ENCODE peak calls at places on chromosomes 13 and 19, in nine cellular contexts. K is hepatocyte; V is Peyer's patch; X is left lung; F is effector memory CD4-positive, alpha-beta T cell; S is AG04450; A is heart right ventricle; L is A549; B is Karpas-422. R is an unnamed sample. For H3K9me3, the result is how much of the 10 kb centered on the place peaks cover.

GRCh38 chr13:30736921-30737320 is 1.6 kb downstream of the ALOX5AP start:
- DNase-seq in K (no peak), V (no peak), X (no peak), F (no peak), S (no peak), A (no peak), L (no peak), B (peak), R (no peak)

GRCh38 chr13:90205081-90205480 is 1142.4 kb upstream of the MIR17HG start:
- DNase-seq in K (no peak), V (no peak), X (no peak), F (no peak), S (no peak), A (no peak), L (no peak), B (no peak), R (no peak)

GRCh38 chr19:17243854-17244617 is 1.7 kb downstream of the NR2F6 start:
- DNase-seq in K (peak), V (peak), X (no peak), F (no peak), S (no peak), A (peak), L (peak), B (no peak), R (peak)

GRCh38 chr13:97205971-97206370 is 16.2 kb upstream of the MBNL2 start:
- DNase-seq in K (no peak), V (no peak), X (no peak), F (no peak), S (no peak), A (no peak), L (peak), B (no peak), R (no peak)

GRCh38 chr19:18514800-18515682 is 6.8 kb downstream of the ELL start:
- DNase-seq in K (peak), V (peak), X (peak), F (peak), S (no peak), A (peak), L (peak), B (no peak), R (no peak)

GRCh38 chr13:64930636-64931035 is 2299.5 kb downstream of the PCDH9 start:
- DNase-seq in K (no peak), V (no peak), X (no peak), F (no peak), S (no peak), A (no peak), L (no peak), B (no peak), R (no peak)

GRCh38 chr19:40585677-40586422 is 9.2 kb downstream of the SHKBP1 start:
- DNase-seq in K (no peak), V (no peak), X (no peak), F (no peak), S (no peak), A (no peak), L (peak), B (no peak), R (no peak)

GRCh38 chr19:4374451-4375163 is 25.7 kb downstream of the SH3GL1 start:
- DNase-seq in K (peak), V (peak), X (peak), F (no peak), S (no peak), A (peak), L (peak), B (no peak), R (peak)

GRCh38 chr13:47672245-47672975 is 328.7 kb downstream of the SUCLA2 start:
- DNase-seq in K (no peak), V (no peak), X (no peak), F (no peak), S (no peak), A (no peak), L (no peak), B (no peak), R (no peak)

GRCh38 chr13:64755961-64756360 is 2474.2 kb downstream of the PCDH9 start:
- DNase-seq in K (no peak), V (no peak), X (no peak), F (no peak), S (no peak), A (no peak), L (no peak), B (no peak), R (no peak)

GRCh38 chr19:35556025-35556590 is 7.3 kb downstream of the ATP4A start:
- DNase-seq in K (no peak), V (no peak), X (no peak), F (no peak), S (no peak), A (no peak), L (no peak), B (no peak), R (no peak)

GRCh38 chr19:50485284-50485955 is 8.8 kb upstream of the GARIN5A start:
- DNase-seq in K (no peak), V (no peak), X (peak), F (no peak), S (no peak), A (no peak), L (no peak), B (no peak), R (no peak)

GRCh38 chr19:18712981-18713380 is 29.5 kb downstream of the CRTC1 start:
- DNase-seq in K (peak), V (no peak), X (no peak), F (no peak), S (no peak), A (no peak), L (no peak), B (no peak), R (no peak)

GRCh38 chr13:107765724-107766436 is 449.5 kb downstream of the LIG4 start:
- DNase-seq in K (no peak), V (no peak), X (no peak), F (no peak), S (no peak), A (no peak), L (no peak), B (no peak), R (no peak)

GRCh38 chr13:112931028-112931934 is 37.7 kb upstream of the MCF2L start:
- DNase-seq in K (peak), V (peak), X (no peak), F (no peak), S (peak), A (no peak), L (peak), B (peak), R (no peak)

GRCh38 chr13:113351514-113352026 is 12.4 kb downstream of the GRTP1 start:
- DNase-seq in K (no peak), V (no peak), X (no peak), F (no peak), S (no peak), A (no peak), L (no peak), B (no peak), R (no peak)

GRCh38 chr19:21158523-21159135 is 16.8 kb downstream of the ZNF431 start:
- DNase-seq in K (no peak), V (no peak), X (no peak), F (no peak), S (peak), A (no peak), L (no peak), B (no peak), R (no peak)

GRCh38 chr19:16293133-16294085 is 31.2 kb upstream of the KLF2 start:
- DNase-seq in K (peak), V (peak), X (no peak), F (no peak), S (peak), A (peak), L (peak), B (no peak), R (peak)

GRCh38 chr13:97136418-97136817 is 85.7 kb upstream of the MBNL2 start:
- DNase-seq in K (no peak), V (no peak), X (no peak), F (no peak), S (no peak), A (no peak), L (no peak), B (no peak), R (no peak)

GRCh38 chr19:6664916-6665315 is 5.0 kb downstream of the TNFSF14 start:
- DNase-seq in K (no peak), V (no peak), X (no peak), F (no peak), S (no peak), A (no peak), L (no peak), B (no peak), R (no peak)

GRCh38 chr13:23460309-23460708 is 26.8 kb upstream of the SACS start:
- DNase-seq in K (no peak), V (no peak), X (no peak), F (no peak), S (no peak), A (no peak), L (no peak), B (peak), R (no peak)

GRCh38 chr19:45973564-45974338 is at the start of gene NOVA2:
- DNase-seq in K (peak), V (peak), X (peak), F (no peak), S (no peak), A (peak), L (peak), B (peak), R (no peak)

GRCh38 chr19:50602935-50603334 is 34.7 kb upstream of the LRRC4B start:
- DNase-seq in K (no peak), V (no peak), X (no peak), F (no peak), S (no peak), A (no peak), L (no peak), B (no peak), R (no peak)

GRCh38 chr13:29593605-29594297 is 1.7 kb downstream of the SLC7A1 start:
- DNase-seq in K (no peak), V (no peak), X (no peak), F (no peak), S (no peak), A (no peak), L (no peak), B (no peak), R (no peak)

GRCh38 chr19:29526730-29527499 is 1.1 kb downstream of the VSTM2B start:
- DNase-seq in K (no peak), V (no peak), X (no peak), F (no peak), S (no peak), A (no peak), L (peak), B (no peak), R (no peak)

GRCh38 chr19:54136086-54136863 is 1.3 kb upstream of the CNOT3 start:
- DNase-seq in K (peak), V (no peak), X (peak), F (no peak), S (no peak), A (no peak), L (no peak), B (no peak), R (no peak)

GRCh38 chr13:101398191-101398590 is 18.1 kb downstream of the NALCN start:
- DNase-seq in K (no peak), V (no peak), X (no peak), F (no peak), S (peak), A (no peak), L (no peak), B (no peak), R (no peak)

GRCh38 chr19:49880162-49880869 is 2.8 kb downstream of the TBC1D17 start:
- DNase-seq in K (no peak), V (peak), X (peak), F (no peak), S (no peak), A (no peak), L (no peak), B (no peak), R (no peak)

GRCh38 chr13:36418022-36418805 is 14.1 kb upstream of the CCNA1 start:
- DNase-seq in K (no peak), V (no peak), X (no peak), F (no peak), S (no peak), A (no peak), L (no peak), B (peak), R (no peak)

GRCh38 chr13:43058318-43058674 is 34.9 kb downstream of the DNAJC15 start:
- DNase-seq in K (peak), V (peak), X (no peak), F (no peak), S (no peak), A (peak), L (peak), B (no peak), R (no peak)

GRCh38 chr13:76164290-76164689 is 528.2 kb downstream of the LMO7 start:
- DNase-seq in K (no peak), V (no peak), X (no peak), F (no peak), S (no peak), A (no peak), L (no peak), B (no peak), R (no peak)

GRCh38 chr19:48625891-48626327 is 6.6 kb downstream of the SPHK2 start:
- DNase-seq in K (peak), V (no peak), X (peak), F (no peak), S (no peak), A (no peak), L (no peak), B (no peak), R (no peak)

GRCh38 chr19:48619692-48620565 is 623 bp downstream of the SPHK2 start:
- DNase-seq in K (peak), V (no peak), X (no peak), F (no peak), S (no peak), A (no peak), L (no peak), B (no peak), R (no peak)

GRCh38 chr19:48624791-48625723 is 5.8 kb downstream of the SPHK2 start:
- DNase-seq in K (peak), V (peak), X (no peak), F (no peak), S (no peak), A (no peak), L (no peak), B (no peak), R (no peak)

GRCh38 chr19:48624067-48624594 is 4.8 kb downstream of the SPHK2 start:
- DNase-seq in K (peak), V (peak), X (peak), F (peak), S (peak), A (peak), L (peak), B (peak), R (peak)

DNA sequence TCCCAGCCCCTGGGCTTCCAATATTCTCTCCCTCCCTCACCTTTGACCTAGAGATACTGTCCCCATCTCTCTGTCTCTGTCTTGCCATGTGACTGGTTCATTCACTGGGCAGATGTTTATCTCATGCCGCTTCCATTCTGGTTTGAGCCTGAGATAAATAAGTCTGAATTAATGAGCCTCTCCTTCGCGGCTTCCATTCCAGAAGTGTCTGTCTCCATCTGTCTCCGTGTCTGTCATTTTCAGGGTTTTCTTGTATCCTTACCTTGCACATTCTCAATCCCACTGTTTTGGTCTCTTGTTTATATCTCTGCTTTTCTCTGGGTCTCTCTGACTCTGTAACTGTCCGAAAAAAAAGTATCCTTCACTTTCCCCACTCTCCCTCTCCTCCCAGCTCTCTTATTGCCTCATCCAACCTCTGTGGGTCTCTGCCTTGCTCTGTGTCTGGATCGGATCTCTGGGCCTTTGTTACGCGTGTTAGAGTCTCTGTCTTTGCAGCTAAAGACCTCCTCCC is 4.3 kb downstream of the SPHK2 start:
- DNase-seq in K (peak), V (no peak), X (no peak), F (no peak), S (no peak), A (no peak), L (no peak), B (no peak), R (no peak)
- H3K4me3 ChIP-seq in K (peak), V (no peak), X (no peak), F (peak), S (peak), A (peak), L (no peak), B (peak), R (peak)

DNA sequence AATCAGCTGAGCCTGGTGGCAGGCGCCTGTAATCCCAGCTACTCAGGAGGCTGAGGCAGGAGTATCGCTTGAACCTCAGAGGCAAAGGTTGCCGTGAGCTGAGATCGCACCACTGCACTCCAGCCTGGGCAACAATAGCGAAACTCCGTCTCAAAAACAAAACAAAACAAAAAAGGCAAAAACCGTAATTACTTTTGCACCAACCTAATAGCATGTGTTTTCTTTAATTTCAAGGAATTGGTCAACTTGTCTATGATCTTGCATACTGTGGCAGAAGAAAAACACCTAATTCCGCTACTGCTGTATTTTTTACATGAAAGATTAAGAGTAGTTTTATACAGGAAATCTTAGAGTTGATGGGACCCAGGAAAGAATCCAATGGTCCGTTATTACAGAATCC is 241.2 kb downstream of the COL4A1 start:
- DNase-seq in K (no peak), V (no peak), X (no peak), F (no peak), S (no peak), A (no peak), L (no peak), B (no peak), R (no peak)
- H3K9me3 ChIP-seq in K (under half), V (under half), X (under half), F (under half), S (under half), A (under half), L (under half), B (under half), R (under half)

DNA sequence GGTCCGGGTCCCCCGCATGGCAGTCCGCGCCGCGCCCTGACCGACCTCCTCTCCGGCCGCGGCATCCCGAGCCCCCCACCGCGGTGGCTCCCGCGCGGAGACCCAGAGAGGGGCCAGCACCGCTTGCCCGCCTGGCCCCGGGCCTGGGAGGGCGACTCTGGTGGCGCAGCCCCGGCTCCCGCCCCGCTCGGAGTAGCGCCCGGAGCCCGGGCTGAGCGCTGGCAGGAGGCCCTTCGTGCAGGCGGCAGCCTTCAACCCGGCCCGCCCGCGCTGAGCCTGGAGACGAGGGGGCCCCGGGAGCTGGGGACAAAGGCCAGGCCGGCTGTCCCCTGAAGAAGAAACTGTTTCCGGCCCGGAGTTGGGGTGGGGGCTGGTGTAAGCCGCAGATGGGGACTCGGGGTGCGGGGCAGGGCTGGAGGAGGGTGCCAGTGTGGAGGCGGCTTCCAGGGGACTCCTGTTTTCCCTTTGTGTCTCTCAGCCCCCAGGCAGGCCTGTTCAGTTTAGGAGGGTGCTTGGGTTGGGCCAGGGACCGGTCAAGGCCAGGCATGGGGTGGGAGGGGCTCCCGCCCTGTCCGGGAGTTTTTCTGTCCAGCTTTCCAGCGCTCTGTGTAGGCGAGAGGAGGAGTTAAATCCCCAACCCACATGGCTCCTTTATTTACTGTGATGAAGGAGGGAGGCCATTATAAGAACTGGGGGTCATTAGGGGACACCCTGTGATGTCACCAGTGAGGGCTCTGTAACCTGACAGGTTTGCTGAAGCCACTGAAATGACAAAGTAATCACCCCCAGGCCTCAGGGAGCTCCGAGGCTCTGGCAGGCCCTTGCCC is 967 bp downstream of the LRP3 start:
- DNase-seq in K (peak), V (no peak), X (peak), F (no peak), S (no peak), A (peak), L (peak), B (no peak), R (no peak)
- H3K27ac ChIP-seq in K (peak), V (peak), X (no peak), F (no peak), S (no peak), A (peak), L (peak), B (no peak), R (no peak)

GRCh38 chr13:94641432-94641941 is 39.8 kb downstream of the GPR180 start:
- DNase-seq in K (peak), V (no peak), X (no peak), F (no peak), S (peak), A (no peak), L (peak), B (no peak), R (no peak)
- H3K4me3 ChIP-seq in K (no peak), V (no peak), X (no peak), F (no peak), S (peak), A (no peak), L (no peak), B (no peak), R (no peak)

DNA sequence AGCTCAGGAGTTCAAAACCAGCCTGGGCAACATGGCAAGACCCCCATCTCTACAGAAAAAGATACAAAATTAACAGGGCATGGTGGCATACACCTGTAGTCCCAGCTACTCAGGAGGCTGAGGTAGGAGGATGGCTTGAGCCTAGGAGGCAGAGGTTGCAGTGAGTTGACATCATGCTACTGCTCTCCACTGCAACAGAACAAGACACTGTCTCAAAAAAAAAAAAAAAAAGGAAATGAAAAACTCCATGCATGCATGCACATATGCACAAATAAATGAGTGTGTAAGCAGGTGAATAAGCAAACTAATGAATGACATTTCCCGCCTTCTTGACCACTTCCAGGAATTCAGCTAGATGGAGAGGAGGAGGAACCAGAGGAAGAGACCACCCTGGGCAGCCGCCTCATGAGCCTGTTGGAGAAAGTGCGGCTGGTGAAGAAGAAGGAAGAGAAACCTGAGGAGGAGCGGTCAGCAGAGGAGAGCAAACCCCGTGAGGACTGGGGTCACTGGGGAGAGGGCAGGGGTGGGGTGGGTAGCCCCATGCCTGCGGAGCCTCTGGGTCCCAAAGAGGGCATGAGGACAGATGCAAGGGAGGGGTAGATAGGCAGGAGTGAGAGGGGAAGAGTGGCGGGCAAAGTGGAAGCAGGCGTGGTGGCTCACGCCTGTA is 58.8 kb downstream of the RYR1 start:
- DNase-seq in K (no peak), V (no peak), X (no peak), F (no peak), S (no peak), A (no peak), L (no peak), B (peak), R (no peak)
- H3K9me3 ChIP-seq in K (under half), V (under half), X (under half), F (under half), S (under half), A (under half), L (under half), B (under half), R (under half)

GRCh38 chr19:1840541-1841115 is 7.7 kb downstream of the REXO1 start:
- DNase-seq in K (no peak), V (no peak), X (no peak), F (no peak), S (no peak), A (peak), L (no peak), B (no peak), R (no peak)

GRCh38 chr19:1843116-1843515 is 5.2 kb downstream of the REXO1 start:
- DNase-seq in K (no peak), V (no peak), X (no peak), F (no peak), S (no peak), A (no peak), L (no peak), B (no peak), R (no peak)

GRCh38 chr19:1843646-1844394 is 4.5 kb downstream of the REXO1 start:
- DNase-seq in K (no peak), V (no peak), X (peak), F (no peak), S (no peak), A (no peak), L (no peak), B (no peak), R (no peak)

GRCh38 chr19:1839658-1840540 is 8.4 kb downstream of the REXO1 start:
- DNase-seq in K (no peak), V (peak), X (no peak), F (no peak), S (no peak), A (no peak), L (no peak), B (no peak), R (no peak)

GRCh38 chr19:1841209-1841924 is 6.9 kb downstream of the REXO1 start:
- DNase-seq in K (no peak), V (no peak), X (no peak), F (no peak), S (no peak), A (no peak), L (no peak), B (no peak), R (no peak)
- H3K27ac ChIP-seq in K (no peak), V (no peak), X (peak), F (no peak), S (no peak), A (peak), L (no peak), B (no peak), R (peak)

R was measured in tibial nerve.